ENCODE peak calls at places on chromosomes 16 and 17, in nine cellular contexts. I is heart left ventricle, G is Peyer's patch, E is IMR-90, O is A549, V is adrenal gland, F is ovary, U is body of pancreas, M is tibial nerve. D is an unnamed sample. For H3K4me1, the result is how much of the 10 kb centered on the place peaks cover.

GRCh38 chr16:11078812-11079459 is 134.6 kb downstream of the CLEC16A start:
- DNase-seq in I (no peak), G (no peak), E (peak), O (no peak), V (no peak), F (peak), U (no peak), M (peak), D (no peak)

GRCh38 chr17:79970576-79971068 is 65.0 kb downstream of the TBC1D16 start:
- DNase-seq in I (no peak), G (peak), E (peak), O (peak), V (peak), F (peak), U (peak), M (no peak), D (no peak)

GRCh38 chr16:50103764-50104163 is 38.0 kb downstream of the HEATR3 start:
- DNase-seq in I (no peak), G (no peak), E (no peak), O (no peak), V (peak), F (no peak), U (no peak), M (no peak), D (no peak)

GRCh38 chr16:87541004-87541881 is 48.4 kb upstream of the ZCCHC14 start:
- DNase-seq in I (peak), G (peak), E (peak), O (no peak), V (no peak), F (peak), U (no peak), M (no peak), D (peak)

GRCh38 chr17:7651097-7651958 is 602 bp downstream of the ATP1B2 start:
- DNase-seq in I (peak), G (no peak), E (no peak), O (no peak), V (peak), F (peak), U (no peak), M (no peak), D (peak)

GRCh38 chr17:31294839-31295488 is 2.1 kb downstream of the OMG start:
- DNase-seq in I (no peak), G (no peak), E (no peak), O (no peak), V (no peak), F (no peak), U (no peak), M (no peak), D (no peak)

GRCh38 chr16:70579648-70580630 is 56.3 kb downstream of the SF3B3 start:
- DNase-seq in I (peak), G (peak), E (no peak), O (no peak), V (peak), F (peak), U (no peak), M (no peak), D (peak)

GRCh38 chr16:70453891-70454220 is 539 bp upstream of the FCSK start:
- DNase-seq in I (no peak), G (no peak), E (no peak), O (no peak), V (peak), F (no peak), U (no peak), M (no peak), D (no peak)

GRCh38 chr16:80718480-80719220 is 85.7 kb downstream of the CDYL2 start:
- DNase-seq in I (no peak), G (no peak), E (peak), O (no peak), V (peak), F (no peak), U (peak), M (no peak), D (no peak)

GRCh38 chr16:2159052-2159838 is 3.7 kb downstream of the TRAF7 start:
- DNase-seq in I (no peak), G (no peak), E (peak), O (peak), V (no peak), F (peak), U (no peak), M (peak), D (no peak)

GRCh38 chr17:47274319-47275069 is 20.9 kb downstream of the ITGB3 start:
- DNase-seq in I (no peak), G (no peak), E (no peak), O (no peak), V (no peak), F (no peak), U (no peak), M (no peak), D (no peak)

GRCh38 chr17:67378444-67379250 is 1.6 kb downstream of the PITPNC1 start:
- DNase-seq in I (peak), G (peak), E (peak), O (peak), V (peak), F (peak), U (peak), M (peak), D (peak)

GRCh38 chr17:82687375-82687861 is 11.1 kb downstream of the RAB40B start:
- DNase-seq in I (no peak), G (no peak), E (peak), O (peak), V (no peak), F (no peak), U (no peak), M (no peak), D (no peak)

GRCh38 chr16:87196229-87196628 is 121.0 kb downstream of the C16orf95 start:
- DNase-seq in I (no peak), G (no peak), E (no peak), O (no peak), V (no peak), F (no peak), U (no peak), M (no peak), D (no peak)

GRCh38 chr17:8420041-8420934 is 15.4 kb upstream of the NDEL1 start:
- DNase-seq in I (peak), G (peak), E (peak), O (peak), V (peak), F (peak), U (peak), M (peak), D (peak)

DNA sequence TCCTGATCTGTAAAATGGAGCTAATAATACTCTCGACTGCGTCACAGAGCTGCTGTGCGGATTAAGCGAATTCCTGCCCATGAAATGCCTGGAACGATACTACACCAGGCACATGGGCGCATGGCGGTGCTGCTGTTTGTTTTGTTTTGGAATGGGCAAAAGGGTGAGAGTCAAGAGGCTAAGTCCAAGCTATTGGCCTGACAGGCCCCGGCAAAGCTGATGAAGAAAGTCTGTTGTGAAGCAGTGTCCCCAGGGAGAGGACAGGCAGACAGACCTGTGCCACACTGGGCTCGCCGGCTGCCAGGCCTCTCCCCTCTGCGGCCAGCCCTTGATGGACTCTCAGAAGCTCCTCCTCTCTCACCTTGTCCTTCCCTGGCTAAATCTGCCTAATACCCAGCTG is 31.3 kb upstream of the RASD1 start:
- DNase-seq in I (no peak), G (no peak), E (no peak), O (no peak), V (no peak), F (no peak), U (no peak), M (no peak), D (peak)
- TF ChIP-seq POLR2A in I (no peak), G (no peak), E (no peak), O (no peak), V (no peak), F (no peak), U (no peak), M (no peak), D (no peak)

DNA sequence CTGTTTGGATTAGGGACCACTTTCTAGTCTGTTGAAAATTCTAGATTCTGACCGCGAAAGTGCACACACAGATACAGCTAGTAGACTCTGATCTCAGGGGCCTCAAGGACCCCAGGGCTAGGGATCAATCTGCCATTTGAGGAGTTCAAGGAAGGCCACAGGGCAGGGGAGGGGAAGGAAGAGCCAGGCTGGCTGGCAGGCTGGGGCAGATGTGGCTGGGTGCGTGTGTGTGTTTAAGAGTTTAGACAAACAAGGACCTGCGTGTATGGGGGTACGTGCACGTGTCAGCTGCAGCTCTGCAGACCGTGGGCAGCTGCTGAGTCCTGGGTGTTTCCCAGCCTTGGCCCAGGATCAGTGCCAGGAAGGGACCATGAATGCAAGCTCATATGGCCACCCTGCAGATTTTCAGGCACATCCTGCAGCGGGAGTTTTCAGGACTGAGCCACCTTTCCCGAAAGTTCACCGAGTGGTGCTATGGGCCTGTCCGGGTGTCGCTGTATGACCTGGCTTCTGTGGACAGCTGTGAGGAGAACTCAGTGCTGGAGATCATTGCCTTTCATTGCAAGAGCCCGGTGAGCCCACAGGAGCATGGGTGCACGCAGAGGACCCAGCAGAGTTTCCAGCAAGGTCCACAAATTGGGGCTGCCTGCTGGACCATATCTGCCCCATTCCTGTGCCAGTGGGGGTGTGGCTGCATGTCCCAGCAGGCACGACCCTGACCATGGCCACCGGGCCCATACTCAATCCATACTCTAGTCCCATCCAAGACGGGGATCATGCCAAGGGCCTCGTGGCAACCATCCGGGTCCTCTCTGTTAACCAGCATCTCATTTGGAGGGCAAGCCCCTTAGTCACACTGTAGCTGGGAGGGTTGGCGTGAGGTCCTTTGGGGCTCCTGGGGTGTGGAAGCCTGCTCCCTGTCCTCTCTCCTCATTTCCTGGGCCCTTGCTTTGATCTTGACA is 10.6 kb downstream of the TRPV2 start:
- DNase-seq in I (no peak), G (no peak), E (no peak), O (no peak), V (no peak), F (no peak), U (peak), M (no peak), D (no peak)
- H3K27ac ChIP-seq in I (no peak), G (no peak), E (no peak), O (no peak), V (no peak), F (no peak), U (peak), M (no peak), D (no peak)

GRCh38 chr17:77418609-77419008 is 277.8 kb downstream of the SEC14L1 start:
- DNase-seq in I (no peak), G (no peak), E (no peak), O (no peak), V (no peak), F (no peak), U (no peak), M (no peak), D (no peak)

GRCh38 chr17:77420476-77420803 is 279.7 kb downstream of the SEC14L1 start:
- DNase-seq in I (no peak), G (no peak), E (no peak), O (no peak), V (no peak), F (no peak), U (no peak), M (no peak), D (no peak)

GRCh38 chr17:77420804-77421634 is 280.2 kb downstream of the SEC14L1 start:
- DNase-seq in I (no peak), G (peak), E (peak), O (peak), V (peak), F (peak), U (no peak), M (no peak), D (peak)

GRCh38 chr17:77419095-77419494 is 278.3 kb downstream of the SEC14L1 start:
- DNase-seq in I (no peak), G (no peak), E (no peak), O (no peak), V (no peak), F (no peak), U (no peak), M (no peak), D (no peak)

DNA sequence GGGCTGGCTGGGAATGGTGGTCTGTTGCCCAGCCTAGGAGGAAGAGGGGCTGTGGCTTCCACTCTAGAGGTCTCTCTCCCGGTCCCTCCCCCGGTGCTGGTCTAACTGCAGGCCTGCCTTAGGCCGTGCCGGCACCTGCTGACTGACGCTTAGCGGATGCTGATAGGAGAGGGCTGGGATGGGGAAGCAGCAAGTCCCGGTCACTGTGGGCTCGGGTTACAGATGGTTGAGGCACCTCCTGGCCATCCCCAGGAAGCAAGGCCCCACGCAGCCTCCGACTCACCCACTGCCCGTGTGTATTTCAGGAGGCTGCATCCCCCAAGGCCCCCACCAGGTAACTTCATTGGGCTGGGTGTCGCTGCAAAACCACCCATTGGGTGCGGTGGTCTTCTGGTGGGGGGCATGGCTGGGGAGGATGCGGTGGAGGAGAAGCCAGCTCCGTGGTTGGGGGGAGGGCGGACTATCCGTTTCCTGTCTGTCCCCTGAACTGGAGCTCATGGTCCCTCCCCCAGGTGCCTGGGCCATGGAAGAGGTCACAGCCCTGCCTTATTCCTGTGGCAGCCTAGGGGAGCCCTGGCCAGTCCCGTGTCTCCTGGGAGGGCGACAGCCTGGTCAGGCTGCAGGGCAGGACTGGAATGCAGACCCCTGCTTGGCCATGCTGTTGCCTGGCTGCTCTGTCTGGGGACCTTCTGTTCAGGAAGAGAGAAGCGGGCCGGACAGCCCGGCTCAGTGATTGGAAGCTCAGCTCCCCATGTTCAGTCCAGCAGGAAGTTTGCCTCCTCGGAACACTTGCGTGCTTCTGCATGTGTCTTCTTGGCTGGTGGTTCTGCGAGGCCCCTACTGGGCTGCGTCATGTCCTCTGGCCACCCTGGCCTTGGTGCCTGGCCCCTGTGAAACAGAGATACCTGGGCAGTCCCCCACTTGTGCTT is 279.0 kb downstream of the SEC14L1 start:
- DNase-seq in I (no peak), G (no peak), E (peak), O (no peak), V (peak), F (peak), U (no peak), M (no peak), D (no peak)
- H3K4me1 ChIP-seq in I (half or more), G (under half), E (half or more), O (half or more), V (half or more), F (under half), U (under half), M (under half), D (under half)

DNA sequence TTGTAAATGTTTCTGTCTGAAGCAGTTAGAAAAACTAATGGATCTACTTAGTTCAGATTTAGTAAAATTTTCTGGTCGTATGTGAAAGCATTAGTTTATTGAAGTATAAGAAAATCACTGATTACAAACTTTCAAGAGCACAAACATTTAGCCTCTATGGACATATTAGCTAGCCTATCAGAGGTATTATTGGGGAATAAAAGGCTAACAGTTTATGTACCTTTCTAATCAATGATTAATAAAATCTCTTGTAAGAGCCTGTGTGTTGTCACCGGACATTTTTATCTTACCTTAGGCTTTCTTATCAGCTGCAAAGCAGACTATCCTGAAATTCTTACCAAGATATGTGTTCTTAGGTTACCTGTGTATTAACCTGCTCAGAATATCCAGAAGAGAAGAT is 21.2 kb downstream of the ZPBP2 start:
- DNase-seq in I (no peak), G (no peak), E (no peak), O (no peak), V (no peak), F (no peak), U (no peak), M (no peak), D (no peak)
- TF ChIP-seq POLR2A in I (no peak), G (no peak), E (no peak), O (no peak), V (no peak), F (no peak), U (no peak), M (no peak), D (no peak)

GRCh38 chr17:76179496-76180467 is 38.7 kb upstream of the FOXJ1 start:
- DNase-seq in I (no peak), G (no peak), E (peak), O (peak), V (no peak), F (no peak), U (no peak), M (no peak), D (no peak)

GRCh38 chr17:76184266-76184665 is 43.2 kb upstream of the FOXJ1 start:
- DNase-seq in I (no peak), G (no peak), E (no peak), O (no peak), V (no peak), F (no peak), U (no peak), M (no peak), D (no peak)

GRCh38 chr17:76176701-76177574 is 35.9 kb upstream of the FOXJ1 start:
- DNase-seq in I (no peak), G (no peak), E (no peak), O (no peak), V (no peak), F (no peak), U (no peak), M (no peak), D (no peak)

GRCh38 chr17:76178124-76178523 is 37.1 kb upstream of the FOXJ1 start:
- DNase-seq in I (no peak), G (no peak), E (no peak), O (no peak), V (no peak), F (no peak), U (no peak), M (no peak), D (no peak)

DNA sequence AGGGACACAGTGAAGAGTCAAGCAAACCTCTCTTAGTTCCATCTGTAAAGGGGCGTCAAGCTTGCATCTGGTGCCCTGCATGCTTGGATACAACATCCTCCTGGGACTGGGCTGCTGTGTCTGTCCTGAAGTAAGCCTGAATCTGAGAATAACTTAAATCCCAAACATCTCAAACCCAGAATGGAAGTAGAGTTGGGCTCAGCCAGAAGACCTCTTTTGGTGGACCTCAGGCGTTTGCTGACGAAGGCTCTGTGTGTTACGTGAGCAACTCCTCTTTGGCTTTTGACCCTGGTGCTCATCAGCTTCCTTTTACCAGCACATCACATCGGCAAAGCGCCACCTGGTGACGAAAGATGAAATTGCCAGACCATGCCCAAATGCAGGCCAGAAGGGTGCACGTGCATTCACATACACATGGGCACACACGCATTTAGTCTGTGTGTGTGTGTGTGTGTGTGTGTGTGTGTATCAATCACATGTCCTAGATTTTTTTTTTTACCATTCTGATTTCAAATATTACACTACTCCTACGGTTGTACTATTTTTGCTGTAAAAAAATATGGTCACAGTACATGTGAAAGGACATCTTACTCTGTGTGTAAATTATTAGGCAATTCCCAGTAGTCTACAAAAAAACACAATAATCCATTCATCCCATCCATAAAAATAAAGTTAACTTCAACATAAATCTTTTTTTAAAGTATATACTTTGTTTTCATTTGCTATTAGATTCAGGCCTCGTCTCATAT is 41.1 kb upstream of the FOXJ1 start:
- DNase-seq in I (peak), G (peak), E (peak), O (peak), V (peak), F (peak), U (peak), M (peak), D (peak)
- H3K27ac ChIP-seq in I (no peak), G (no peak), E (no peak), O (no peak), V (no peak), F (no peak), U (no peak), M (no peak), D (no peak)

GRCh38 chr16:84294196-84295142 is at the start of gene WFDC1:
- DNase-seq in I (no peak), G (no peak), E (peak), O (no peak), V (peak), F (no peak), U (no peak), M (no peak), D (peak)
- H3K4me1 ChIP-seq in I (under half), G (under half), E (under half), O (under half), V (under half), F (under half), U (under half), M (under half), D (under half)

D was measured in thyroid gland.